ENCODE peak calls at places on chromosomes 1 and 21, in six cellular contexts. P, W, G, X, Z and O are unnamed samples.

GRCh38 chr1:165403835-165404482 is 41.0 kb downstream of the RXRG start:
- DNase-seq in P (no peak), W (no peak), G (peak), X (peak), Z (no peak), O (no peak)

GRCh38 chr1:225445644-225446297 is 17.9 kb upstream of the LBR start:
- DNase-seq in P (no peak), W (no peak), G (no peak), X (peak), Z (no peak), O (no peak)

GRCh38 chr1:204367956-204368355 is 8.2 kb upstream of the PLEKHA6 start:
- DNase-seq in P (no peak), W (no peak), G (no peak), X (no peak), Z (no peak), O (no peak)

GRCh38 chr21:31609081-31609480 is 50.4 kb upstream of the SOD1 start:
- DNase-seq in P (no peak), W (no peak), G (peak), X (no peak), Z (no peak), O (no peak)

GRCh38 chr1:178946416-178946815 is 75.5 kb upstream of the ANGPTL1 start:
- DNase-seq in P (no peak), W (no peak), G (no peak), X (peak), Z (no peak), O (no peak)

GRCh38 chr21:18335651-18336050 is 67.9 kb downstream of the TMPRSS15 start:
- DNase-seq in P (no peak), W (no peak), G (no peak), X (no peak), Z (no peak), O (no peak)

GRCh38 chr1:151060241-151061011 is at the start of gene MLLT11:
- DNase-seq in P (peak), W (peak), G (peak), X (peak), Z (no peak), O (no peak)

GRCh38 chr1:113452921-113453770 is 62.8 kb downstream of the MAGI3 start:
- DNase-seq in P (no peak), W (peak), G (peak), X (no peak), Z (peak), O (no peak)

GRCh38 chr1:231969078-231969477 is 342.5 kb downstream of the DISC1 start:
- DNase-seq in P (no peak), W (no peak), G (no peak), X (no peak), Z (no peak), O (no peak)

DNA sequence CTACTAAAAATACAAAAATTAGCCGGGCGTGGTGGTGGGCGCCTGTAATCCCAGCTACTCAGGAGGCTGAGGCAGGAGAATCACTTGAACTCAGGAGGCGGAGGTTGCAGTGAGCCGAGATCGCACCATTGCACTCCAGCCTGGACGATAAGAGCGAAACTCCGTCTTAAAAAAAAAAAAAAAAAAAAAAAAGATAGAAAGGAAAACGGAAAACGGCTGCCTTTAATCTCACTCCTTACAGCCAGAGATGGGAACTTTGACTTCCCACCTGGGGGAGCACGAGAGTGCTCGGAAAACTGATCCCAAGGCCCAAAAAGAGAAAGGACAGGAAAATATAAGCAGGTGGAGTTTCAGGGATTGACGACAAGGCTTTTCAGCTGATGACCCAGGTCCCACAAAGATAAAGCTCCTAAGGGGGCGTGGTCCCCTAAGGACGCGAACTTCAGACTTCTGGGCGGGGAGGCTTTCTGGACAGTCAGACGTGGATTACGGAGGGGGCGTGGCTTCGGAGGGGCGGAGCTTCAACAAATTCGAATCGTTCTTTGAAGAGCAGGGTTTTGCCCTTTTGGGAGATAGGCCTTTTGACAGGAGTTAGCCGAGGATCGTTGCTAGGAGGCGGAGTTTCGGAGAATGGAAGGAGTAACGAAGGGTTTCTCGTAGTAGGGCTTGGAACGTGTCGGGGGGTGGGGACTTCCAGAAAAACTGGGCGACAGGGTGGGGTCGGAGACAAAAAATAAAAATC is 966 bp upstream of the CKS1B start:
- DNase-seq in P (peak), W (peak), G (peak), X (peak), Z (peak), O (peak)
- TF ChIP-seq CTCF in P (no peak), W (peak), G (peak), X (peak), Z (peak), O (no peak)

GRCh38 chr1:245688536-245689453 is 534.0 kb downstream of the KIF26B start:
- DNase-seq in P (no peak), W (no peak), G (no peak), X (no peak), Z (no peak), O (no peak)

GRCh38 chr1:245686446-245687030 is 531.8 kb downstream of the KIF26B start:
- DNase-seq in P (no peak), W (no peak), G (no peak), X (peak), Z (no peak), O (no peak)

GRCh38 chr1:245687129-245687635 is 532.4 kb downstream of the KIF26B start:
- DNase-seq in P (no peak), W (peak), G (no peak), X (peak), Z (no peak), O (no peak)

GRCh38 chr1:245686006-245686405 is 531.2 kb downstream of the KIF26B start:
- DNase-seq in P (no peak), W (no peak), G (no peak), X (peak), Z (no peak), O (no peak)

DNA sequence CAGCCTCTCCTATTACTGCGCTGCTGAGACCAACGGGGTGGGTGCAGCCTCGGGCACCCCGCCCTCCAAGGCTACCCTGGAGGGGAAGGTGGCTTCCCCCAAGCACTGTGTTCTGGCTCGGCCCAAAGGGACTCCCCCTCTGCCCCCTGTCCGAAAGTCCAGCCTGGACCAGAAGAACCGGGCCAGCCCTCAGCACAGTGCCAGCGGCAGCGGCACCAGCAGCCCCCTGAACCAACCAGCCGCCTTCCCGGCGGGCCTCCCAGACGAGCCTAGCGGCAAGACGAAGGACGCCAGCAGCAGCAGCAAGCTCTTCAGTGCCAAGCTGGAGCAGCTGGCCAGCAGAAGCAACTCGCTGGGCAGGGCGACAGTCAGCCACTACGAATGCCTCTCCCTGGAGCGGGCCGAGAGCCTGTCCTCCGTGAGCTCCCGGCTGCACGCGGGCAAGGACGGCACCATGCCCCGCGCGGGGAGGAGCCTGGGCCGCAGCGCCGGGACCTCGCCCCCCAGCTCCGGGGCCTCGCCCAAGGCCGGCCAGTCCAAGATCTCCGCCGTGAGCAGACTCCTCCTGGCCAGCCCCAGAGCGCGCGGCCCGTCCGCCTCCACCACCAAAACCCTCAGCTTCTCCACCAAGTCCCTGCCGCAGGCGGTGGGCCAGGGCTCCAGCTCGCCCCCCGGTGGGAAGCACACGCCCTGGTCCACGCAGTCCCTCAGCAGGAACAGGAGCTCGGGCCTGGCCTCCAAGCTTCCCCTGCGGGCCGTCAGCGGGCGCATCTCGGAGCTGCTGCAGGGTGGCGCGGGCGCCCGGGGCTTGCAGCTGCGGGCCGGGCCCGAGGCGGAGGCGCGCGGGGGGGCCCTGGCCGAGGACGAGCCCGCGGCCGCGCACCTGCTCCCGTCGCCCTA is 533.1 kb downstream of the KIF26B start:
- DNase-seq in P (no peak), W (peak), G (peak), X (peak), Z (no peak), O (no peak)
- TF ChIP-seq CTCF in P (no peak), W (no peak), G (no peak), X (peak), Z (no peak), O (no peak)

DNA sequence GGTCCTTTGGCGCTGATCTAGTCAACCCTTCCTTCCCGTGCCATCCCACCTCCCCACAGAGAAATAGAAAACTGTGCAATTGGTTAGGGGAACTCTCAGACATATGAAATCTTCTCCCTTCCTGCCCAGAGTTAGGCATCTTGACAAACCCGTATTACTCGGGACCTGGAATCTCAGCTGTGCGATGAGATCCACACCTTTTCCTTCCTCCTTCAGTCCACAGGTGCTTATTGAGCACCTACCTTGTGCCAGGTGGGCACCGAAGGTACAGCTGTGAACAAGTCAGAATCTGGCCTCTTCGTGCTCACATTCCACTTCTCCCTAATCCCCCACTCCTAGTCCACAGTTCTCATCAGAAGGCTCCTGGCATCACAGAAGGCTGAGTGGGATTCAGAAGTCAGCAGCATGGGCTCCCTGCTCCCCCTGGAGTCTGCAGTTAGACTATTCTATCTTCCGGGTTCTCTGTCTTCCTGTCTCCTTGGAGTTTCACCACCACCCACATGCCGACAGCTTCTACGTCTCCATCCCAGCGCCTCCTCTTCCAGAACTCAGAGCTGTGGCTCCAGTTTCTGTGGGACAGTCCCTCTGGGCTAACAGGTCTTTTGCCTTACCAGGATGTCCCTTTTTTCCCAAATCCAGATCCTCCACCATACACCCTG is 23.0 kb downstream of the KNCN start:
- DNase-seq in P (no peak), W (no peak), G (peak), X (peak), Z (no peak), O (no peak)
- TF ChIP-seq CTCF in P (no peak), W (no peak), G (peak), X (peak), Z (peak), O (no peak)

DNA sequence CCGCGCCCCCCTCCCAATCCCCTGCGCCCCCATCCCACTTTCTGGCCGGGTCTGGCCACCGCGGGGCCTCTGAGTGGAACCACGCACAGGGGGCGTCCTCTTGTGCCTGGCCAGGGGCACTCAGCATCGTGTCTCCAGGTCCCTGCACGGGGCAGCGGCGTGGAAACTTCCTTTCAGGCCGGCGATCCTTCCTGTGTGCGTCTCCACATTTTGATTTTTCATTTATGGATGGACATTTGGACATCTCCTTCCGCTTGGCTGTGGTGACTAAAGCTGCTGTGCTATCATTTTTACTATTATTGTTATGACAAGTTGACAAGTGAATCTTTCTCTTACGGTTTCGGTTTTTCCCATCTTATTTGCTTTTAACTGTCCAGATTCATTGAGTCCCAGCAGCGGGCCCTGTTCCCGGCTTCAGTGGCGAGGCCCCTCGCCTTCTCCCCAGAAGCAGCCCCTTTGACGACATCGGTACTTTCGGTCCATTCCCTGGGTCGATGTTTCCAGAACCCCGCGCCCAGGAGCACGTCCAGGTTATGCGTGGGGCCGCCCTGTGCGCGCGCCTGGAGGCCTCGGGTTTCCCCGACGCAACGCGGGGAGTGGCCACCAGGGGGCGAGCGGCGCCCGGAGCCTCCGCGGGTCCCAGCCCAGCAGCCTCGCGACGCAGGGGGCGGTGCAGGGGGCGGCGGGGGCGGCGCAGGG is 12.4 kb upstream of the SLC19A1 start:
- DNase-seq in P (peak), W (no peak), G (peak), X (peak), Z (no peak), O (peak)
- TF ChIP-seq CTCF in P (peak), W (peak), G (peak), X (peak), Z (peak), O (no peak)

DNA sequence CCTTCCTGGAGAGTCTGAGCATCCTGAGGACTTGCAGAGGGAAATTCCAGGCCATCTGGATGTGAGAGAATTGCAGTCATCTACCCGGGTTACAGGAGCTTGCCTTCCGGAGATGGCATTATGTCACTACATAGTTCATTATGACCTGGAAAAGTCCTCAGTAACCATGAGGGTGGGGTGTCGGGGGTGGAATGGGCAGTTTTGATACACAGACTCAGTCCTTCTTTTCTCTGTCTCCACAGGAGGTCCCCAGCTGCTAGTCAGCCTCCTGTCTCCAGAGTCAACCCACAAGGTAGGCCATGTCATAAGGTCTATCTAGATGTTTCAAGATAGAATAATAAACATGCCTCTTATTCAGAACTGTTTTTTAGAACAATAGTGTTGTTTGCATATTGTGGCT is 268.2 kb upstream of the SGIP1 start:
- DNase-seq in P (no peak), W (no peak), G (no peak), X (no peak), Z (no peak), O (no peak)
- TF ChIP-seq CTCF in P (no peak), W (no peak), G (no peak), X (no peak), Z (no peak), O (no peak)

DNA sequence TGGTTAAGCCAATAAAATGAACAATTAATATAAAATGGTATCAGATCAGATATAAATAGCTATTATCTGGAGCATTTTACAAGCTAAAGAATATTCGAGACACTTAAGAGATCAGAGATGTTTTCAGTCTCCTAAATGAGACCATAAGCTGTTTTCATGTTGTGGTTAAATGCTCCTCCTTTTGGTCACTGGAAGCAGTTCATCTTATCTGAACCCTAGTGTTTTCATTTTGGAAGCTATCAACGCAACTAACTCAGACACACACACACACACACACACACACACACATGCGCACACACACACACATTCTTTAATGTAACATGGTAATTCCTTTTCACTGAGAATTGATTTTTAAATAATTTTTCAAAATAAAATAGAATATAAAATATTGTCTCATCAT is 10.0 kb upstream of the LRRC8C start:
- DNase-seq in P (no peak), W (no peak), G (no peak), X (no peak), Z (no peak), O (no peak)
- TF ChIP-seq CTCF in P (no peak), W (no peak), G (peak), X (peak), Z (peak), O (no peak)

GRCh38 chr1:111647738-111648137 is 28.1 kb downstream of the RAP1A start:
- DNase-seq in P (no peak), W (no peak), G (no peak), X (no peak), Z (no peak), O (no peak)
- TF ChIP-seq CTCF in P (no peak), W (no peak), G (no peak), X (no peak), Z (no peak), O (no peak)

DNA sequence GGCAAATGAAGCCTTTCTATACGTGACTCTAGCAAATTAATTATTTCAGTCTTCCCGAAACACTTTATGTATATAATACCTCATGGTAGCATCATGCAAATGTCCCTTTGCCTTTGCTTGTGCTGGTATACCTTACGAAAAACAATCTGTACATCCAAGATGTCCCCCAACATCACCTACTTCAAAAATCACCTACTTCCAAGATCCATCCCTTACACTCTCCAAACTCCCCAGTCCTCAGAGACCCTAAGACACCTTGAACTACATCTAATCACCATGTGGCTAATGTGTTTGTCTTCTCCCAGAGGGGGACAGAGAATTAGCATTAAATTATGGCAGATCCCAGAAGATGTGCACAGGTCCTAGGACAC is 46.5 kb upstream of the CRNN start:
- DNase-seq in P (no peak), W (no peak), G (no peak), X (no peak), Z (no peak), O (no peak)
- TF ChIP-seq CTCF in P (no peak), W (no peak), G (no peak), X (no peak), Z (no peak), O (peak)

GRCh38 chr1:240190881-240191385 is 99.2 kb downstream of the FMN2 start:
- DNase-seq in P (peak), W (peak), G (peak), X (no peak), Z (peak), O (no peak)
- TF ChIP-seq CTCF in P (peak), W (peak), G (peak), X (peak), Z (peak), O (no peak)